ENCODE peak calls at places on chromosomes 7 and 10, in nine cellular contexts. G is GM12865; S is adrenal gland; O is right lobe of liver; Y is coronary artery; D is heart right ventricle; I is fibroblast of lung; C is PC-9; B is CD8-positive, alpha-beta T cell. N is an unnamed sample.

GRCh38 chr10:8460626-8461025 is 406.1 kb downstream of the GATA3 start:
- DNase-seq in G (no peak), S (no peak), O (no peak), Y (no peak), D (no peak), I (peak), C (no peak), B (no peak), N (no peak)

GRCh38 chr10:32144817-32145688 is 88.8 kb upstream of the KIF5B start:
- DNase-seq in G (no peak), S (no peak), O (no peak), Y (no peak), D (no peak), I (no peak), C (no peak), B (no peak), N (no peak)

GRCh38 chr7:138565451-138566114 is 105.5 kb downstream of the TRIM24 start:
- DNase-seq in G (peak), S (peak), O (no peak), Y (no peak), D (no peak), I (peak), C (no peak), B (no peak), N (no peak)

GRCh38 chr10:767211-767610 is 77.7 kb upstream of the DIP2C start:
- DNase-seq in G (no peak), S (no peak), O (no peak), Y (no peak), D (no peak), I (no peak), C (no peak), B (no peak), N (no peak)

GRCh38 chr10:95850791-95851190 is 57.0 kb upstream of the CC2D2B start:
- DNase-seq in G (no peak), S (no peak), O (no peak), Y (no peak), D (no peak), I (no peak), C (no peak), B (no peak), N (no peak)

GRCh38 chr10:70835895-70836294 is 20.1 kb downstream of the SGPL1 start:
- DNase-seq in G (no peak), S (no peak), O (no peak), Y (no peak), D (no peak), I (peak), C (no peak), B (no peak), N (no peak)

GRCh38 chr10:102970497-102970896 is 52.4 kb downstream of the CNNM2 start:
- DNase-seq in G (no peak), S (no peak), O (no peak), Y (no peak), D (no peak), I (no peak), C (no peak), B (no peak), N (no peak)

GRCh38 chr10:121613456-121613855 is 15.2 kb upstream of the FGFR2 start:
- DNase-seq in G (no peak), S (no peak), O (no peak), Y (no peak), D (no peak), I (no peak), C (no peak), B (no peak), N (no peak)

GRCh38 chr7:121107923-121108498 is 119.5 kb downstream of the CPED1 start:
- DNase-seq in G (peak), S (no peak), O (no peak), Y (no peak), D (no peak), I (peak), C (no peak), B (no peak), N (no peak)

GRCh38 chr10:10564081-10564480 is 453.6 kb upstream of the CELF2 start:
- DNase-seq in G (no peak), S (no peak), O (no peak), Y (no peak), D (no peak), I (no peak), C (no peak), B (no peak), N (no peak)

GRCh38 chr10:89351402-89352038 is 23.7 kb downstream of the IFIT3 start:
- DNase-seq in G (peak), S (no peak), O (no peak), Y (no peak), D (no peak), I (peak), C (no peak), B (no peak), N (no peak)

GRCh38 chr7:22662031-22662430 is 65.0 kb upstream of the IL6 start:
- DNase-seq in G (peak), S (no peak), O (no peak), Y (no peak), D (no peak), I (no peak), C (no peak), B (no peak), N (peak)

GRCh38 chr7:130966246-130967009 is 232.4 kb upstream of the KLF14 start:
- DNase-seq in G (peak), S (no peak), O (no peak), Y (no peak), D (no peak), I (peak), C (no peak), B (no peak), N (no peak)

GRCh38 chr10:110870823-110871235 is 899 bp upstream of the PDCD4 start:
- DNase-seq in G (peak), S (no peak), O (no peak), Y (no peak), D (no peak), I (no peak), C (no peak), B (no peak), N (no peak)

GRCh38 chr10:48600645-48601505 is 4.0 kb downstream of the ARHGAP22 start:
- DNase-seq in G (no peak), S (peak), O (no peak), Y (peak), D (no peak), I (no peak), C (no peak), B (no peak), N (peak)

GRCh38 chr7:158957507-158957900 is 101.1 kb downstream of the DYNC2I1 start:
- DNase-seq in G (no peak), S (peak), O (no peak), Y (no peak), D (no peak), I (no peak), C (no peak), B (no peak), N (no peak)

GRCh38 chr10:30392564-30392990 is 41.4 kb upstream of the MAP3K8 start:
- DNase-seq in G (peak), S (peak), O (peak), Y (no peak), D (peak), I (peak), C (peak), B (peak), N (no peak)

GRCh38 chr7:2000801-2001321 is 231.9 kb downstream of the MAD1L1 start:
- DNase-seq in G (no peak), S (peak), O (peak), Y (no peak), D (peak), I (no peak), C (no peak), B (no peak), N (no peak)

GRCh38 chr7:142508251-142508650 is 241.0 kb upstream of the PRSS1 start:
- DNase-seq in G (no peak), S (no peak), O (no peak), Y (no peak), D (no peak), I (no peak), C (peak), B (no peak), N (no peak)

GRCh38 chr7:150396426-150397375 is 17.6 kb downstream of the ZNF775 start:
- DNase-seq in G (no peak), S (no peak), O (no peak), Y (no peak), D (no peak), I (no peak), C (no peak), B (no peak), N (no peak)

GRCh38 chr7:85070967-85071628 is 115.8 kb downstream of the SEMA3D start:
- DNase-seq in G (no peak), S (no peak), O (no peak), Y (no peak), D (no peak), I (peak), C (no peak), B (no peak), N (no peak)

GRCh38 chr10:44995914-44996633 is 4.6 kb upstream of the ZNF22 start:
- DNase-seq in G (no peak), S (peak), O (peak), Y (peak), D (no peak), I (no peak), C (peak), B (no peak), N (no peak)

GRCh38 chr10:43174969-43175368 is 36.7 kb downstream of the CSGALNACT2 start:
- DNase-seq in G (no peak), S (no peak), O (no peak), Y (no peak), D (no peak), I (no peak), C (no peak), B (no peak), N (no peak)

DNA sequence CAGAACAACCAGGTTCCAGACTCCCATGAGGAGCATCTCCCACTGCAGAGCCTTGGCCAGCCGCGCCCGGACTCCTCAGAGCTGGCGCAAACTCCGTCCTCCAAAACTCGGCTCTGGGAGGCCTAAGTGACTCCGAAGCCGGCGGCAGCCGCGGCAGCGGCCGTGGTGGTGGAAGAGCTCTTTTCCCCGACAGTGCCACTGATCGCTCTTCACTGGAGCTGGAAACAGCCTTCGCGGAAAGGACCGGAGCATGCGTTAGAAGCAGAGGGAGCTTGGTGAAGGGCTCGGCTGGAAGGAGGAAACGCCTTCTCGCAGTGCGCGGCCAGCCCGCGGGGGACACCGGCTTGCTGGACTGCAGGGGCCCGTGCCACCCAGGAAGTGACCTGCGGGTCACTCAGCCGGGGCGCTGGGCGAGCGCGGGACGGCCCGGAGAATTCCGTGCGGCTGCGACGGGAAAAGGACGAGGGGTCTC is 5.0 kb upstream of the HOXA13 start:
- DNase-seq in G (no peak), S (no peak), O (no peak), Y (no peak), D (no peak), I (no peak), C (no peak), B (no peak), N (peak)
- H3K4me3 ChIP-seq in G (no peak), S (no peak), O (no peak), Y (peak), D (peak), I (no peak), C (no peak), B (no peak), N (peak)

GRCh38 chr7:66013938-66014337 is 31.9 kb upstream of the GUSB start:
- DNase-seq in G (peak), S (peak), O (peak), Y (no peak), D (peak), I (peak), C (no peak), B (no peak), N (no peak)
- TF ChIP-seq CTCF in G (peak), S (no peak), O (peak), Y (no peak), D (peak), I (peak), C (peak), B (no peak), N (peak)

GRCh38 chr7:151743481-151743983 is 133.4 kb downstream of the PRKAG2 start:
- DNase-seq in G (no peak), S (no peak), O (peak), Y (no peak), D (no peak), I (no peak), C (no peak), B (no peak), N (no peak)

GRCh38 chr7:151744051-151744580 is 132.8 kb downstream of the PRKAG2 start:
- DNase-seq in G (no peak), S (no peak), O (no peak), Y (no peak), D (no peak), I (no peak), C (no peak), B (no peak), N (no peak)

GRCh38 chr7:151744656-151745055 is 132.3 kb downstream of the PRKAG2 start:
- DNase-seq in G (no peak), S (no peak), O (no peak), Y (no peak), D (no peak), I (no peak), C (no peak), B (no peak), N (no peak)

GRCh38 chr7:151741585-151741984 is 135.3 kb downstream of the PRKAG2 start:
- DNase-seq in G (no peak), S (no peak), O (no peak), Y (no peak), D (no peak), I (no peak), C (no peak), B (no peak), N (no peak)

GRCh38 chr7:151742713-151743480 is 134.0 kb downstream of the PRKAG2 start:
- DNase-seq in G (no peak), S (no peak), O (peak), Y (no peak), D (peak), I (peak), C (peak), B (no peak), N (no peak)
- H3K4me3 ChIP-seq in G (no peak), S (no peak), O (no peak), Y (peak), D (no peak), I (no peak), C (no peak), B (no peak), N (no peak)

DNA sequence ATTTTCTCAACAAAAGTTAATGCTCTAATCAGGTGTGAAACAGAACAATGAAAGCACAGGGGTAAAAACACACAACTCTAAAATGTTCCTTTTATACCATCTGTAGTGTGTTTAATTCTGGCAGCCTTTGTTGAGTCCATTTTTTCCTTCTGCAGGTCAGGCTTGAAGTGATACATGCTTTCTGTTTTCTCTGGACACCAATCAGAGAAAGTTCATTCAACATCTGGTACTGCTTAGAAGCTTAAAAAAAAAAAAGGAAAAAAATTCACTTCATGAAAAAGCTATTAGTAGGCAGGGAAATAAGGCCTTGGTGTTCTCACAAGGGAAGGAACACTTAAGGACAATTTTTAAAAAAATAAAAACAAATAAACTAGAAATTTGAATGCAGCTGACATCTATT is 231.3 kb upstream of the RHOBTB1 start:
- DNase-seq in G (no peak), S (no peak), O (no peak), Y (no peak), D (no peak), I (peak), C (no peak), B (no peak), N (no peak)
- TF ChIP-seq CTCF in G (no peak), S (no peak), O (no peak), Y (no peak), D (no peak), I (no peak), C (no peak), B (no peak), N (no peak)

GRCh38 chr10:97713351-97713827 is at the start of gene MARVELD1:
- DNase-seq in G (peak), S (peak), O (peak), Y (peak), D (peak), I (peak), C (peak), B (no peak), N (peak)
- H3K4me3 ChIP-seq in G (peak), S (peak), O (peak), Y (peak), D (peak), I (peak), C (peak), B (peak), N (peak)

GRCh38 chr10:14601872-14602725 is 172.6 kb downstream of the FAM107B start:
- DNase-seq in G (peak), S (peak), O (peak), Y (no peak), D (no peak), I (peak), C (peak), B (no peak), N (no peak)
- TF ChIP-seq CTCF in G (no peak), S (no peak), O (no peak), Y (no peak), D (no peak), I (no peak), C (no peak), B (no peak), N (no peak)

N was measured in right atrium auricular region.